ENCODE peak calls at places on chromosome 9, in nine cellular contexts. Z is heart right ventricle, C is Panc1, H is dorsolateral prefrontal cortex, N is A549, J is brain microvascular endothelial cell, X is thyroid gland, O is stomach, B is hepatocyte. S is an unnamed sample.

GRCh38 chr9:89734561-89734960 is 129.7 kb downstream of the GADD45G start:
- DNase-seq in C (no peak), N (no peak), O (no peak), H (no peak), X (no peak), J (no peak), B (no peak), Z (peak; percentile 44), S (no peak)

GRCh38 chr9:4760122-4760521 is 19.1 kb upstream of the AK3 start:
- DNase-seq in C (no peak), B (no peak), N (no peak), O (no peak), Z (no peak), X (no peak), J (no peak), H (no peak), S (no peak)

GRCh38 chr9:5447337-5447736 is 3.0 kb upstream of the CD274 start:
- DNase-seq in Z (no peak), B (no peak), C (no peak), J (no peak), H (no peak), X (no peak), O (no peak), N (no peak), S (no peak)

GRCh38 chr9:26747611-26748010 is 145.0 kb downstream of the CAAP1 start:
- DNase-seq in H (no peak), J (no peak), B (no peak), Z (no peak), N (no peak), C (no peak), O (no peak), X (no peak), S (no peak)

GRCh38 chr9:8978334-8978733 is 1178.8 kb upstream of the DMAC1 start:
- DNase-seq in B (no peak), Z (no peak), C (no peak), O (no peak), X (no peak), H (no peak), N (no peak), J (no peak), S (no peak)

GRCh38 chr9:113155911-113156559 is 5.2 kb downstream of the SLC31A2 start:
- DNase-seq in C (no peak), O (no peak), X (no peak), B (no peak), H (no peak), Z (no peak), N (no peak), J (no peak), S (no peak)

GRCh38 chr9:98081477-98082219 is 25.1 kb downstream of the NANS start:
- DNase-seq in C (no peak), B (peak; percentile 37), Z (no peak), O (peak; percentile 54), J (no peak), X (no peak), H (no peak), N (peak; percentile 57), S (peak; percentile 72)

GRCh38 chr9:128702445-128702948 is at the start of gene PKN3:
- DNase-seq in N (peak; percentile 89), X (peak; percentile 83), Z (peak; percentile 92), O (peak; percentile 90), C (no peak), B (peak; percentile 94), J (peak; percentile 65), H (peak; percentile 55), S (peak; percentile 95)

GRCh38 chr9:81562221-81563019 is 126.9 kb downstream of the TLE1 start:
- DNase-seq in N (peak; percentile 51), B (peak; percentile 35), C (peak; percentile 82), J (peak; percentile 50), O (peak; percentile 62), H (no peak), Z (peak; percentile 23), X (peak; percentile 29), S (no peak)

GRCh38 chr9:97307500-97308163 is at the start of gene CCDC180:
- DNase-seq in B (no peak), O (no peak), J (peak; percentile 4), N (no peak), X (peak; percentile 57), H (no peak), Z (peak; percentile 44), C (no peak), S (no peak)

GRCh38 chr9:92728831-92729734 is 35.5 kb downstream of the BICD2 start:
- DNase-seq in J (no peak), N (no peak), C (no peak), H (peak; percentile 72), B (no peak), X (no peak), Z (no peak), O (peak; percentile 25), S (peak; percentile 74)

GRCh38 chr9:36436909-36437308 is 36.8 kb upstream of the RNF38 start:
- DNase-seq in O (no peak), Z (peak; percentile 62), C (no peak), H (no peak), B (no peak), X (peak; percentile 92), N (no peak), J (no peak), S (peak; percentile 82)

GRCh38 chr9:131027048-131027871 is 18.3 kb downstream of the LAMC3 start:
- DNase-seq in C (no peak), Z (no peak), J (no peak), O (no peak), H (no peak), X (no peak), B (no peak), N (no peak), S (no peak)

GRCh38 chr9:9855503-9856078 is 757.2 kb downstream of the PTPRD start:
- DNase-seq in H (no peak), C (no peak), J (no peak), N (no peak), B (no peak), Z (no peak), X (peak; percentile 17), O (no peak), S (peak; percentile 58)

GRCh38 chr9:110133608-110134214 is 74.2 kb downstream of the C9orf152 start:
- DNase-seq in B (no peak), Z (no peak), J (peak; percentile 47), C (no peak), X (no peak), O (no peak), H (no peak), N (peak; percentile 53), S (no peak)

DNA sequence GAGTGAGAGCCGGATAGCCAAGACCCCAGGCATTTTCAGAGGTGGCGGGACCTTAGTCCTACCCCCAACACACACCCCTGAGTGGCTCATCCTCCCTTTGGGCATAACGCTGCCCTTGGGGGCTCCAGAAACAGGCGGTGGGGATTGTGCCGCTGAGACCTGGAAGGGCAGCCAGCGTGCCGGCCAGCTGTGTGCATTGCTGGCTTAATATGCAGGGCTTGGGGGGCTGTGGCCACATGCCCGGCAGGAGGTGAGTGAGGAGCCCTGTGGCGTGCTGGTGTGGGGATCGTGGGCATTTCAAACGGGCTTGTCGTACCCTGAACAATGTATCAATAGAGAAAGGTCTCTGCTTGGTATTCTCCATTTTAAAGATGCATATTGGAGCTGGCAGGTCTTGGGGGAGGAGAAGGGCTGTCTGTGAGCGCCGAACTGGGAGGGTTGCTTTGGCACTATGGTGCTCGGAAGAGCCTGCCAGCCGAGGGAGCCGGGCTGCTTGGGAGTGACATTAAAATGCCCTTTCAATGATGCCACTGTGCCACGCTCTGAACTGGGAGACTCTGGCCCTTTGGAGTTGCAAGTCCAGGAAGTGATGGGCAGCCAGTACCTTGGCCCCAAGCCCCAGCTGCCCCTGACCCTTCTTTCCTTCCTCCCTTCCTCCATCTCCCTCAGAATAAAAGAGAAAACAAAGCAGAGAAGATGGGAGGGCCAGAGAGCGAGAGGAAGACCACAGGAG is 11.2 kb upstream of the OLFM1 start:
- DNase-seq in O (no peak), B (no peak), X (no peak), C (no peak), N (no peak), H (peak; percentile 29), J (no peak), Z (no peak), S (peak; percentile 59)
- H3K4me3 ChIP-seq in O (peak overlapping the region; percentile 49), B (no peak overlapping the region), X (peak overlapping the region; percentile 37), C (no peak overlapping the region), N (peak overlapping the region; percentile 50), H (peak overlapping the region; percentile 46), J (no peak overlapping the region), Z (peak overlapping the region; percentile 63), S (peak overlapping the region; percentile 56)

DNA sequence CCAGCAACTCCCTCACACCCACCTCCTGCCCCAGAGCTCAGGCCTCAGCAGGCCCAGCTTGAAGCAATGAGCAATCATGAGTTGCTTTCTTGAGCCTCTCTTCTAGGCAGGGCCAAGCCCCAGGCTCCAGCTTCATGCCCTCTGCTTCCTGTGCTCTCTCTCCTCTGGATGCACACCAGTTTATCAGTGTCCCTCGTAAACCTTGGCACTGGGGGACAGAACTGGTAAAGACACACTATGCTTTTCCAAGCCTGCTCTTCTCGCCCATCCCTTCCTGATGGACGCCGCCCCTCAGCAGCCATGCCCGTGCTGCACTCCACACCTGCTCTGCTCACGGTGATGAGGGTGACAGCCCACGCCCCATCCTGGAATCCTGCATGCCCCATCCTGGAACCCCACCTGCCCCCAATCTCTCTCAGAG is 49.4 kb upstream of the ORM1 start:
- DNase-seq in Z (no peak), C (no peak), X (no peak), B (no peak), O (no peak), H (peak; percentile 20), N (no peak), J (no peak), S (peak; percentile 36)
- H3K27ac ChIP-seq in Z (no peak overlapping the region), C (no peak overlapping the region), X (no peak overlapping the region), B (no peak overlapping the region), O (no peak overlapping the region), H (no peak overlapping the region), N (no peak overlapping the region), J (no peak overlapping the region), S (no peak overlapping the region)

DNA sequence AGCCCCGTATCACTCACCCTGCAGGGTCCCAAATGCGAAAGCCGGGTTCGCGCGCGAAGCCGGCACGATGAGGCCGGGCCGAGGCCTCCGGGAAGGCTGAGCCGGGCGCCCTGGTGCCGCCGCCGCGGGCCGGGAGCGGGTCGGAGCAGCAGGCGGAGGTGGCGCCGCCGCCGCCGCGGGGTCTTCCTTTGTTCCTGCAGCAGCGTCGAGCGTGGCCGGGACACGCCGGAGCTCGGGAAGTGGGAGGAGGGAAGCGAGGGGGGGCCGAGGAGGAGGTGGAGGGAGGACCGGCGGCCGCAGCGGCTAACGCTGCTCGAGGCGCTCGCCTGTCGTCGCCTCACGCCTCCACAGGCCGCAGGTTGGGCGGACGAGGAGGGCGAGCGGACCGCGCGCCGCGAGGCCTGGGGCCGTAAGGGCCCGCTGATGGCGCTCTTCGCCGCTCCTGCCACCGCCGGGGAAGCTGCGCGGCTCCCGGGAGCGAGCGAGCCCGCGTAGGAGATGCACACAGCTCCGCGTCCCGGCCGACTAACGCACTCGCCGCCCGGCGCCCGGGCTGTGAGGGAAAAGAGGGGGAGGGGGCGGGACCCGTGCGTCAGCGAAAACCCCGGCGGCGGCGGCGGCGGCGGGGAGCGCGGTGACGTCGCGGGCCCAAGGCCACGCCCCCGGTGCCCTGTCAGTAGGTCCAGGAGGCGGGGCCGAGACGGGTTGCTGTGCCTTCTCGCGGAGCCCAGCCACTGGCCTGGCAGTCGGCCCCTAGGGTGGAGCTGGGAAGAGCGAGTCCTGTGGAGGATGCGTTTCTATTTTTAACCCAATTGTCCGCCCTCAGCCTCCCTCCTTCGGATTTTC is at the start of gene ZFAND5:
- DNase-seq in Z (peak; percentile 99), B (peak; percentile 100), C (peak; percentile 53), N (peak; percentile 98), J (peak; percentile 97), O (peak; percentile 99), H (peak; percentile 99), X (peak; percentile 100), S (peak; percentile 99)
- TF ChIP-seq CTCF in Z (no peak), B (peak; percentile 25), C (peak; percentile 27), N (peak; percentile 21), J (no peak), O (no peak), H (no peak), X (no peak), S (no peak)

GRCh38 chr9:28004900-28005299 is 431.6 kb upstream of the C9orf72 start:
- DNase-seq in Z (no peak), X (no peak), O (no peak), N (no peak), H (no peak), J (no peak), C (no peak), B (no peak), S (no peak)
- H3K4me3 ChIP-seq in Z (no peak overlapping the region), X (no peak overlapping the region), O (no peak overlapping the region), N (no peak overlapping the region), H (no peak overlapping the region), J (no peak overlapping the region), C (no peak overlapping the region), B (no peak overlapping the region), S (no peak overlapping the region)

S was measured in upper lobe of right lung.